ENCODE peak calls at places on chromosomes 11 and 22, in ten cellular contexts. D is T-helper 1 cell; T is psoas muscle; V is Right ventricle myocardium superior; H is OCI-LY7; X is stimulated activated CD8-positive, alpha-beta memory T cell treated with anti-CD3 and anti-CD28 coated beads, Interleukin-15, amount 100 ng/mL, for 48 hours; K is T-helper 2 cell; B is GM10248; L is CD4-positive, alpha-beta memory T cell; J is Panc1. Y is an unnamed sample.

GRCh38 chr11:117724104-117724503 is 72.9 kb downstream of the DSCAML1 start:
- DNase-seq in D (no peak), T (no peak), V (no peak), H (no peak), X (no peak), K (no peak), B (no peak), L (no peak), J (no peak), Y (no peak)

GRCh38 chr22:20953668-20954500 is 13.2 kb upstream of the AIFM3 start:
- DNase-seq in D (no peak), T (peak), V (no peak), H (no peak), X (no peak), K (no peak), B (no peak), L (no peak), J (no peak), Y (no peak)

GRCh38 chr11:58577441-58578135 is 1.3 kb upstream of the ZFP91 start:
- DNase-seq in D (peak), T (peak), V (peak), H (peak), X (peak), K (peak), B (peak), L (peak), J (no peak), Y (peak)

GRCh38 chr22:47036352-47036751 is 273.9 kb downstream of the TBC1D22A start:
- DNase-seq in D (no peak), T (no peak), V (no peak), H (no peak), X (no peak), K (no peak), B (no peak), L (no peak), J (no peak), Y (no peak)

GRCh38 chr11:36012410-36012809 is 68.5 kb downstream of the LDLRAD3 start:
- DNase-seq in D (no peak), T (no peak), V (no peak), H (no peak), X (no peak), K (no peak), B (no peak), L (no peak), J (no peak), Y (no peak)

GRCh38 chr11:134719397-134719796 is 307.4 kb upstream of the B3GAT1 start:
- DNase-seq in D (no peak), T (no peak), V (no peak), H (no peak), X (no peak), K (no peak), B (no peak), L (no peak), J (no peak), Y (no peak)

GRCh38 chr22:16917144-16918003 is 90.6 kb downstream of the GAB4 start:
- DNase-seq in D (no peak), T (peak), V (peak), H (peak), X (peak), K (peak), B (peak), L (peak), J (peak), Y (no peak)

GRCh38 chr22:22450343-22450839 is 58.2 kb downstream of the ZNF280B start:
- DNase-seq in D (no peak), T (no peak), V (peak), H (peak), X (no peak), K (no peak), B (peak), L (no peak), J (no peak), Y (no peak)

GRCh38 chr11:66970371-66970807 is 4.7 kb upstream of the C11orf86 start:
- DNase-seq in D (no peak), T (no peak), V (no peak), H (no peak), X (no peak), K (no peak), B (no peak), L (no peak), J (no peak), Y (no peak)